ENCODE peak calls at places on chromosomes 11 and 22, in ten cellular contexts. U is neural progenitor cell, Y is pancreas, R is fibroblast of lung, G is cardiac muscle cell, C is adrenal gland, Z is Peyer's patch, L is A673, H is brain microvascular endothelial cell, A is right atrium auricular region. D is an unnamed sample.

GRCh38 chr11:111419641-111420327 is 40.7 kb upstream of the POU2AF1 start:
- DNase-seq in U (no peak), Y (peak), R (no peak), G (no peak), C (no peak), Z (no peak), L (no peak), H (no peak), A (no peak), D (no peak)

GRCh38 chr11:18452927-18453326 is 2.7 kb upstream of the LDHAL6A start:
- DNase-seq in U (no peak), Y (no peak), R (no peak), G (no peak), C (no peak), Z (no peak), L (no peak), H (peak), A (no peak), D (peak)

GRCh38 chr22:29148036-29148435 is 57.7 kb upstream of the EMID1 start:
- DNase-seq in U (no peak), Y (no peak), R (no peak), G (no peak), C (no peak), Z (no peak), L (no peak), H (no peak), A (no peak), D (no peak)

GRCh38 chr22:27242917-27243589 is 558.5 kb downstream of the MN1 start:
- DNase-seq in U (no peak), Y (peak), R (no peak), G (no peak), C (no peak), Z (peak), L (no peak), H (peak), A (no peak), D (no peak)

GRCh38 chr22:44159811-44160210 is 20.9 kb upstream of the PARVG start:
- DNase-seq in U (no peak), Y (no peak), R (no peak), G (no peak), C (no peak), Z (peak), L (no peak), H (no peak), A (no peak), D (no peak)

GRCh38 chr22:37204045-37204655 is 8.1 kb downstream of the SSTR3 start:
- DNase-seq in U (no peak), Y (no peak), R (no peak), G (no peak), C (no peak), Z (peak), L (no peak), H (no peak), A (no peak), D (no peak)

GRCh38 chr11:45847908-45848316 is 637 bp downstream of the CRY2 start:
- DNase-seq in U (peak), Y (peak), R (peak), G (peak), C (peak), Z (no peak), L (peak), H (peak), A (peak), D (peak)

GRCh38 chr11:125990244-125990643 is 44.4 kb downstream of the VSIG10L2 start:
- DNase-seq in U (no peak), Y (no peak), R (peak), G (peak), C (peak), Z (no peak), L (peak), H (peak), A (no peak), D (peak)

GRCh38 chr22:35394011-35394312 is 6.0 kb upstream of the MCM5 start:
- DNase-seq in U (no peak), Y (no peak), R (no peak), G (no peak), C (no peak), Z (no peak), L (no peak), H (no peak), A (no peak), D (peak)

GRCh38 chr11:16605440-16605970 is 132.9 kb upstream of the C11orf58 start:
- DNase-seq in U (peak), Y (peak), R (peak), G (peak), C (peak), Z (peak), L (peak), H (peak), A (no peak), D (no peak)

GRCh38 chr11:66970371-66970807 is 4.7 kb upstream of the C11orf86 start:
- DNase-seq in U (no peak), Y (no peak), R (no peak), G (no peak), C (no peak), Z (no peak), L (no peak), H (peak), A (no peak), D (no peak)

GRCh38 chr11:116831790-116832349 is 2.2 kb downstream of the APOC3 start:
- DNase-seq in U (no peak), Y (no peak), R (no peak), G (no peak), C (no peak), Z (no peak), L (no peak), H (no peak), A (no peak), D (no peak)

GRCh38 chr11:116832350-116833290 is 2.9 kb downstream of the APOC3 start:
- DNase-seq in U (no peak), Y (peak), R (no peak), G (no peak), C (no peak), Z (no peak), L (no peak), H (no peak), A (no peak), D (no peak)

GRCh38 chr11:116833816-116834534 is 3.4 kb downstream of the APOA1 start:
- DNase-seq in U (no peak), Y (no peak), R (no peak), G (no peak), C (peak), Z (peak), L (no peak), H (no peak), A (no peak), D (no peak)

GRCh38 chr11:116835042-116835772 is 2.2 kb downstream of the APOA1 start:
- DNase-seq in U (no peak), Y (no peak), R (no peak), G (no peak), C (no peak), Z (no peak), L (no peak), H (no peak), A (no peak), D (peak)

GRCh38 chr11:116833491-116833815 is 3.7 kb downstream of the APOC3 start:
- DNase-seq in U (no peak), Y (no peak), R (no peak), G (no peak), C (no peak), Z (no peak), L (no peak), H (no peak), A (no peak), D (no peak)
- H3K4me3 ChIP-seq in U (no peak), Y (no peak), R (no peak), G (no peak), C (no peak), Z (no peak), L (no peak), H (no peak), A (no peak), D (no peak)

DNA sequence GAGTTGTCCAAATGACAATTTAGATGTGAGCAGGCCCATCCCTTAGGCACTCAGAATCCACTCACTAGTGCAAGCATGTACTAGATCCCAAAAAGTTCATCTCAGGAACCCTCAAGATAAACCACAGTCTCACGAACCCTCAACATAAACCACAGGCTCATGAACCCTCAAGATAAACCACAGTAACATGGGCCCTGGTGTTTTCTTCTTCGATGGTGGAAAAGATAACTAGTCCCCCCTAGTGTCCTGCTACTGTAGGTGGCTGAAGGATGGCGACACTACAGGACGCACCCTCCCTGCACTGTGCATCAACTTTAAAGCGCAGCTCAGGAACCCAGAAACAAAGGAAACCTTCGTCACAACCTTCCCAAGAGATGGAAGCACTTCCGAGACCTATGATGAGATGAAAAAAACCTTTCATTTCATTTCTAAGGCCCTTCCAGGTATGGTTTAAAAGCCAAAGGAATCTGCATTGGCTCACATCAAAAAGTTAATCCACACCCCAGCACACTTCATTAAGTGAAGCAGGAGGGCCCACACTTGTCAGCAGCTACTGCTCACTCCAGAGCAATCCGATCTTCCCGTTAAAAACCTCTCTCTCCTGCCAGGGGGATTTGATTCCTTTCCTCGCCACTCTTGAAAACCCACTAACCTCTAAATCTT is 2.4 kb downstream of the LARGE1 start:
- DNase-seq in U (peak), Y (no peak), R (peak), G (no peak), C (no peak), Z (no peak), L (no peak), H (no peak), A (no peak), D (peak)
- TF ChIP-seq CTCF in U (peak), Y (no peak), R (peak), G (no peak), C (no peak), Z (no peak), L (no peak), H (peak), A (no peak), D (peak)

GRCh38 chr11:31802609-31802989 is 8.5 kb downstream of the PAX6 start:
- DNase-seq in U (peak), Y (no peak), R (no peak), G (no peak), C (no peak), Z (no peak), L (no peak), H (no peak), A (no peak), D (no peak)

GRCh38 chr11:31803813-31804438 is 7.2 kb downstream of the PAX6 start:
- DNase-seq in U (peak), Y (no peak), R (no peak), G (no peak), C (no peak), Z (no peak), L (no peak), H (no peak), A (no peak), D (no peak)

GRCh38 chr11:31804439-31805036 is 6.6 kb downstream of the PAX6 start:
- DNase-seq in U (peak), Y (no peak), R (no peak), G (no peak), C (no peak), Z (peak), L (peak), H (no peak), A (peak), D (no peak)

GRCh38 chr11:31802000-31802551 is 9.0 kb downstream of the PAX6 start:
- DNase-seq in U (no peak), Y (no peak), R (no peak), G (no peak), C (no peak), Z (no peak), L (no peak), H (no peak), A (no peak), D (no peak)

DNA sequence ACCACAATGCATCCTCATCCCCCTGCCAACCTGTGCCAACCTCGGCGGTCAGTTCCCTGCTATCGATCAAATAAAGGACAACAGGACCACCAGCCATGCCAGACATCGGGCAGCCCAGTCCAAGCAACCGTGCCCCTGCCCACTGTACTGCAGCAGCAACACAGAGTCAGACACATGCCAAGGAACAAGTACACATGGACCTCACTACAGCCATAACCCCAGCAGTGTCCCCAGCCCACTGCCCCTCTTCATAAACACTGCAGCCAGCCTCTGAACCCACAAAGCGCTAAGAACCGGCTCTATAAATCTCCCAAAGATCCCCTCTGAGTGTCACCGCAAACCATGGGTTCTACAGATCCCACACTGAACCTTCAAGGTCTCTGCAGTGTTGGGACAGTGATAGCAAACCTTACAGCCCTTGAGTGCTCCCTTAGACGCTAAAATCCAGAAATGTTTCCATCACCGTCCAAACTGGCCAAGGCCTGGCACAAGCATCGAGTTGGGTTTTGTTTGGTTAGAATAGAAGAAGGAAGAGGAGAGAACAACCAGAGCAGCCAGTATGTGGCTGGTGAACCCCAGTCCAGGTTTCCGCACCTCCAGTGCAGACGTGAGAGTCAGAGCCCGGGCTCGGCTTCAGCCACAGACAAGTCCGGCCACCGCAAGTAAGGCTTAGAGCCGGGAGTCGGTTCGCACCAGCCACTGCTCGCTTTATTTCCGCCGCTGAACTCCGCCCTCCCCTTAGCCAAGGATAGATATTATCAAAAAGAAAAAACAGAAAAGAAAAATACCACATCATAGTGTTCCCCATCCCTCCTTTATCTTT is 7.9 kb downstream of the PAX6 start:
- DNase-seq in U (peak), Y (no peak), R (no peak), G (no peak), C (no peak), Z (no peak), L (no peak), H (no peak), A (peak), D (no peak)
- H3K4me3 ChIP-seq in U (peak), Y (no peak), R (no peak), G (no peak), C (no peak), Z (no peak), L (no peak), H (no peak), A (no peak), D (no peak)

DNA sequence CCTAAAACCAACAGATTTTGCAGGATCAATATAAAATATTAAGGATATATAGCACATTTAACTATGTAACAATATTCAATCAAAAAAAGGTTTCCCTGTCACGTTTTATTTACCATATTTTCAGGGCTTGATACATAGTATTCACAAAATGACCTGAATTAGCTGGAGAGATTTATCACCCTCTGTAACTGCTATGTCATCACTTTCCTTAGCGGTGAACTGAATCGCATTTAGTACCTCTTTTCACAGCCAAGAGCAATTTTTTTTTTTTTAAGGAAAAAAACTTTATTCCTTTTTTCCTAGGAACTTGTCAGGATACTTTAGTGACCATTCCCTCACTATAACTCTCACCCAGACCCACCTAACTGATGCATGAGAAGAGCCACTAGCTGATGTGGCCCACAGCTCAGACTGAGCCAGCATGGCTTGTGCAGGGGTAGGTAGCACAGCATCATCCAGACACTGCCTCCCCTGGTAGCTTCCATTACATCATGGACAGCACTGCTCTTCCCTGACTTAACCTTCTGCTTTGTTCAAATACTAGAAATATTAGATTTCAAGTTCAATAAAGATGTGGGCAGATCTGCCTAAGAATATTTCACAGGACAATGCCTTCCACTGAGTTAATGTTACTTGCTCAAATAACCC is 17.0 kb upstream of the GPR83 start:
- DNase-seq in U (no peak), Y (no peak), R (no peak), G (no peak), C (no peak), Z (no peak), L (no peak), H (no peak), A (no peak), D (no peak)
- TF ChIP-seq CTCF in U (no peak), Y (no peak), R (no peak), G (no peak), C (no peak), Z (no peak), L (no peak), H (no peak), A (no peak), D (peak)

DNA sequence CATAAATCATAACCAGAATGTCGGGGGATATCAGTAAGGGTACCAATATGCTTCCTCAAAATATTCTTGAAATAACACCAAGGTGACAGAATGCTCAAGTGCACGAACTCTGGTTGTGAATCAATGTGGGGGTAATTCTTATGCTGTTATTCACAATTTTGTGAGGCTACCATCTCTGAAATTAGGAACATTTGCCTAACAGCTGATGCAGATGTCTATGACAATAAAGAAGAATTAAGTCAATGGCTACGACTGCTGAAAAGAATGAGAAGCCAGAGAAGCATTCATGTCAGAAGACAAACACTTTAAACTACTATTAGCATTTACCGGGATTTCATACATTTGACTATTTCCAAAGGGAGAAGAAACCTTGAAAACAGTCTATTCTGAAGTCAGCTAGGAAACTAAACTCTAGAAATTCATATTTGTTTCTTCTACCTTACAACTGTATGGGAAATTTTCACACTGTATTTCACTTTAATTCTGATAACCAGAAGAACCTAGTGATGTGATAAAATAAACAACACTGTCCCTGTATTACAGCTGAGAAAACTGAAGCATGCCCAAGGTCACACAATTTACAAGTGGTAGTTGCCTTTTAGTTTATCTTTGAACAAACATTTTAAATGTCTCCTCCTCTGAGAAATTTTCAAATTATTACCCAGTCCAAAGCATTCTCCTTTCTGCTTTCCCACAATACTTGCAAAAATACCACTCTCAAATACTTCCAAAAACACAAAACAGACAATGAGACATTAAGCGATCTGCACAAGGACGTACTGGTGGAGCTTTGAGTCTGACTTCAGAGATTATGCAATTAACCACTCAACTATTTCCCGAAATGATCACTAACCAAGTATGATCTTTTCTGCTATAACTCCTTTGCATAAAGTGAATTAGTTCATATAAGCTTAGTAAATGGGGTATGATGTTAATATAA is 18.0 kb upstream of the ARHGAP32 start:
- DNase-seq in U (no peak), Y (peak), R (no peak), G (peak), C (no peak), Z (no peak), L (no peak), H (no peak), A (no peak), D (peak)
- H3K4me3 ChIP-seq in U (no peak), Y (no peak), R (no peak), G (no peak), C (no peak), Z (no peak), L (no peak), H (no peak), A (no peak), D (no peak)

GRCh38 chr11:100774859-100775258 is 87.8 kb downstream of the ARHGAP42 start:
- DNase-seq in U (peak), Y (no peak), R (no peak), G (no peak), C (no peak), Z (no peak), L (no peak), H (peak), A (no peak), D (no peak)

GRCh38 chr11:100774132-100774531 is 87.0 kb downstream of the ARHGAP42 start:
- DNase-seq in U (no peak), Y (no peak), R (no peak), G (no peak), C (no peak), Z (no peak), L (no peak), H (no peak), A (no peak), D (no peak)

GRCh38 chr11:100769617-100770016 is 82.5 kb downstream of the ARHGAP42 start:
- DNase-seq in U (no peak), Y (no peak), R (no peak), G (no peak), C (no peak), Z (no peak), L (no peak), H (no peak), A (no peak), D (no peak)

DNA sequence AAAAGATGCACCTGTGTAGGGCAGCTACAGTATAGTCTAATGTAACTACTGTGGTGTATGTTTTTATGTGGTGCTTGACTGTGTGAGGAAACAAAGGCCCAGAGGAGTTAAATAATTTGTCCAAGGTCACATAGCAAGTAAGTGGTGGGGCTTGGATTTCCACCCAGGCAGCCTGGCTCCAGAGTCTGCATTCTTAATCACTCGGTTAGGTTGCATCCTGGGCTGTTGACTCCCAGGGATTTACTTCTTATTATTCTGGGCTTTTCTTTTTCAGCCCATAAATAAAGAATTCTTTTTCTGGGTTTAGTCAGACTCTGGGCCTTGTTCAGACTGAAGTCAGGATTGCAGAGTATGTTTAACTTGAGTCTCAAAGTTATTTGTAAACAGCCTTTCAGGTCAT is 82.1 kb downstream of the ARHGAP42 start:
- DNase-seq in U (peak), Y (no peak), R (no peak), G (no peak), C (peak), Z (no peak), L (no peak), H (no peak), A (no peak), D (no peak)
- TF ChIP-seq CTCF in U (no peak), Y (no peak), R (no peak), G (no peak), C (no peak), Z (no peak), L (no peak), H (no peak), A (no peak), D (no peak)

GRCh38 chr11:77066229-77067023 is at the start of gene CAPN5:
- DNase-seq in U (peak), Y (peak), R (peak), G (peak), C (peak), Z (peak), L (peak), H (peak), A (peak), D (peak)

GRCh38 chr11:77069336-77069968 is 2.7 kb downstream of the CAPN5 start:
- DNase-seq in U (no peak), Y (no peak), R (no peak), G (no peak), C (no peak), Z (no peak), L (no peak), H (no peak), A (peak), D (no peak)

GRCh38 chr11:77068461-77069335 is 1.9 kb downstream of the CAPN5 start:
- DNase-seq in U (no peak), Y (no peak), R (no peak), G (no peak), C (no peak), Z (no peak), L (no peak), H (no peak), A (no peak), D (no peak)

GRCh38 chr11:77065878-77066228 is 918 bp upstream of the CAPN5 start:
- DNase-seq in U (peak), Y (no peak), R (peak), G (peak), C (peak), Z (peak), L (peak), H (peak), A (peak), D (peak)

GRCh38 chr11:77067776-77068460 is 1.1 kb downstream of the CAPN5 start:
- DNase-seq in U (no peak), Y (no peak), R (no peak), G (no peak), C (no peak), Z (peak), L (no peak), H (no peak), A (peak), D (no peak)
- H3K4me3 ChIP-seq in U (peak), Y (no peak), R (peak), G (peak), C (no peak), Z (peak), L (peak), H (peak), A (peak), D (peak)

D was measured in choroid plexus epithelial cell.